ENCODE peak calls at places on chromosomes 6 and 20, in seven cellular contexts. X, D, O, Z, F, T and V are unnamed samples.

GRCh38 chr20:4959582-4959981 is 41.7 kb downstream of the SLC23A2 start:
- DNase-seq in D (no peak), F (no peak), O (no peak), Z (no peak), T (peak; percentile 16), X (no peak), V (no peak)

GRCh38 chr6:5202941-5203340 is 57.8 kb downstream of the LYRM4 start:
- DNase-seq in Z (no peak), F (no peak), X (no peak), D (no peak), O (no peak), T (no peak), V (no peak)

GRCh38 chr20:21109144-21109543 is 3.0 kb upstream of the LINC00237 start:
- DNase-seq in X (no peak), T (no peak), D (no peak), O (no peak), F (no peak), Z (no peak), V (no peak)

GRCh38 chr6:81700414-81700813 is 52.1 kb downstream of the TENT5A start:
- DNase-seq in D (no peak), F (no peak), T (no peak), O (no peak), Z (no peak), X (no peak), V (no peak)

GRCh38 chr6:138387577-138388368 is 10.1 kb downstream of the SMIM28 start:
- DNase-seq in F (no peak), T (no peak), X (no peak), O (no peak), D (no peak), Z (no peak), V (no peak)

GRCh38 chr20:59297641-59298040 is 2.8 kb upstream of the EDN3 start:
- DNase-seq in X (no peak), D (no peak), O (no peak), T (no peak), Z (no peak), F (no peak), V (no peak)

GRCh38 chr6:3627501-3627900 is 124.0 kb downstream of the PXDC1 start:
- DNase-seq in X (no peak), O (no peak), F (no peak), Z (no peak), D (no peak), T (no peak), V (no peak)

GRCh38 chr6:149170564-149171452 is 146.7 kb upstream of the TAB2 start:
- DNase-seq in T (no peak), O (no peak), F (no peak), D (peak; percentile 47), Z (no peak), X (no peak), V (peak; percentile 13)

GRCh38 chr6:127690092-127690491 is 113.1 kb downstream of the C6orf58 start:
- DNase-seq in Z (no peak), X (no peak), D (no peak), T (peak; percentile 27), O (peak; percentile 60), F (no peak), V (no peak)

GRCh38 chr6:21601932-21602390 is 8.4 kb downstream of the SOX4 start:
- DNase-seq in F (no peak), O (peak; percentile 66), D (no peak), X (peak; percentile 15), Z (no peak), T (no peak), V (no peak)

GRCh38 chr6:1872649-1873131 is 263.0 kb downstream of the FOXC1 start:
- DNase-seq in F (no peak), X (no peak), Z (no peak), D (peak; percentile 52), O (peak; percentile 65), T (no peak), V (no peak)

GRCh38 chr6:47075168-47075567 is 33.0 kb upstream of the ADGRF1 start:
- DNase-seq in D (no peak), F (no peak), X (no peak), Z (no peak), O (no peak), T (no peak), V (no peak)

GRCh38 chr6:90319044-90319443 is 22.4 kb upstream of the BACH2 start:
- DNase-seq in X (no peak), F (no peak), O (no peak), Z (no peak), D (no peak), T (no peak), V (no peak)

GRCh38 chr6:137829641-137830083 is 37.4 kb upstream of the TNFAIP3 start:
- DNase-seq in Z (no peak), F (no peak), T (no peak), X (no peak), D (no peak), O (no peak), V (no peak)

GRCh38 chr6:148967128-148967527 is 220.3 kb downstream of the UST start:
- DNase-seq in Z (no peak), O (no peak), D (no peak), F (no peak), X (no peak), T (no peak), V (no peak)

GRCh38 chr6:69293471-69293870 is 503.3 kb downstream of the LMBRD1 start:
- DNase-seq in T (no peak), Z (no peak), O (no peak), X (no peak), F (no peak), D (no peak), V (no peak)

GRCh38 chr6:33429745-33430042 is 9.8 kb downstream of the SYNGAP1 start:
- DNase-seq in O (no peak), T (no peak), X (no peak), Z (no peak), F (no peak), D (no peak), V (no peak)

GRCh38 chr6:11166948-11167347 is 55.4 kb upstream of the ERVFRD-1 start:
- DNase-seq in D (no peak), T (no peak), X (no peak), O (no peak), F (no peak), Z (no peak), V (no peak)

GRCh38 chr6:137878810-137879285 is 11.8 kb downstream of the TNFAIP3 start:
- DNase-seq in X (peak; percentile 55), D (peak; percentile 36), O (peak; percentile 92), Z (no peak), T (no peak), F (no peak), V (no peak)

GRCh38 chr6:31610891-31611425 is 4.1 kb upstream of the AIF1 start:
- DNase-seq in X (no peak), F (no peak), O (no peak), T (no peak), Z (no peak), D (no peak), V (no peak)
- TF ChIP-seq POLR2AphosphoS5 in X (no peak), F (no peak), O (no peak), T (no peak), Z (no peak), D (no peak), V (no peak)

DNA sequence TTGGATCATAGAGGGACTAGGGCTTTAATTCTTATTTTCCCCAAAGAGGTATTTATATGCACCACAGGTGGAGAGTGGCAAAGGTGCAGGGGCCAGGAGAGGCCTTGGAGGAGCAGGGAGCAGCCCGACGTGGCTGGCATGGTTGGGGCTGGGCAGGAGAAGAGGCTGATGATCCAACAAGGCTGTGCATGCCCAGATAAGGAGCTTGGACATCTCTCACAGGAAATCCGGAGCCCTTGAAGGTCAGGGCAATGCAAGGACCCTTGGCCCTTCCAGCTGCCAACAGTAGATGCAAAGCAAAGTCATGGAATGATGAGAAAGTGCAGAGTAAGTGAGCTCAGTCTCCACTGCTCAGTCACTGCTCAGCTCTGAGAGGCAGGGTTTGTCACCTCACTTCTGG is 39.9 kb upstream of the SIRT5 start:
- DNase-seq in Z (no peak), X (no peak), O (no peak), D (no peak), T (no peak), F (no peak), V (no peak)
- TF ChIP-seq POLR2AphosphoS5 in Z (no peak), X (no peak), O (no peak), D (no peak), T (no peak), F (no peak), V (no peak)

DNA sequence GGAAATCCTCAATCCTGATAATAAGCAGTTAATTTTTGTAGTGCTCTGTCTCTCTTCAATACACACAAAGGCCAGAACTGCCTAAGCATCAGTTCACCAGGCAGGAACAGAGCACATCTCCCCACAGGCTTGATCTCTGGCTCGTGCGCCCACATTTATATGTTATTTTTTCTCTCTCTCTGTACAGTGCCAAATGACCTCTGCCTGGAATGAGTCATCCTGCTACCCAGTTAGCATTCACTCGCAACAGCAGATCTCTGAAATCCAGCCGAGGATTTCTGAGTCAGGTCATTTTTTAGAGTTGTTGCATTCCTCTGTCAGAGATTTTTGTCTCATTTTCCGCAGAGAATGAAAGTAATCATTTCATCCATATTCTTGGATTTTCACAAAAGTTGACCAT is 107.1 kb downstream of the COL12A1 start:
- DNase-seq in D (no peak), Z (no peak), T (peak; percentile 47), X (peak; percentile 27), F (peak; percentile 26), O (no peak), V (peak; percentile 47)
- TF ChIP-seq POLR2AphosphoS5 in D (no peak), Z (no peak), T (no peak), X (peak; percentile 77), F (peak; percentile 56), O (no peak), V (peak; percentile 13)

GRCh38 chr6:84645000-84645399 is 119.4 kb downstream of the TBX18 start:
- DNase-seq in D (no peak), T (no peak), F (no peak), X (no peak), Z (no peak), O (no peak), V (no peak)

GRCh38 chr6:84641076-84641475 is 123.3 kb downstream of the TBX18 start:
- DNase-seq in T (no peak), Z (no peak), D (no peak), O (no peak), F (no peak), X (no peak), V (no peak)

GRCh38 chr6:84643778-84644177 is 120.6 kb downstream of the TBX18 start:
- DNase-seq in F (no peak), T (no peak), O (no peak), D (no peak), Z (no peak), X (no peak), V (no peak)

GRCh38 chr6:84648444-84648843 is 116.0 kb downstream of the TBX18 start:
- DNase-seq in X (no peak), D (no peak), F (no peak), T (no peak), Z (no peak), O (peak; percentile 4), V (no peak)

DNA sequence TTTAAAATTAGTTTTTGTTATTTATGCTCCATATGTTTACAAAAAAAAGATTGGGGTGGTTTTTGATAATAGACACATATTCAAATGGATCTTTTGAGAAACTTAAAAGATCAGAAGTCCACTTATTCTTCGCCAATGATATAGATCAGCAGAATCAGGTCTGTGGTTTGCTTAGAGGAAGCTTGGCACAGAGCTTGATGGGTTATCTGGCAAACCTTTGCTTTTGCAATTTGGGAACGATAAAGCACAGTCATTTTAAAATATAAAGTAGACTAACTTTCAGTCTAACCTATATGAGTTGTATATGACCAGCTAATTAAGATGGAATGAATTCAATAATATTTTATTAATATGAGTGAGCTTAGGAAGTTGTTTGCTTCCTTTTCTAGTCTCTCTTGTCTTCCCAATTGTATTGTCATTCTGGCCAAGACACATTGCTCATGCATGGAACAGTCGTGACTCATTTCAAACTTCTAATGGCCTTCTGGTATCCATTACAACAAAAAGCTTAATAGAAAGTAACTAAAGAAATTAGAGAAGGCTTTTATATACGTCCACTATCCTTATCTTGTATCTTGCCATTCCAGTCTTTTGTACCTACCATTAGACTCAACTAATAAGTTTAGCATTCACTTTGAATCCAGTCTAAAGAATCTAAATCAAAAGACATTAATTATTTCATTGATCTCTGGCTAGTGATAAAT is 118.7 kb downstream of the TBX18 start:
- DNase-seq in O (no peak), Z (no peak), T (no peak), F (no peak), D (no peak), X (no peak), V (no peak)
- TF ChIP-seq POLR2AphosphoS5 in O (no peak), Z (no peak), T (no peak), F (no peak), D (peak; percentile 85), X (no peak), V (no peak)